ENCODE peak calls at places on chromosomes 11 and 22, in eight cellular contexts. W, V, D, R, S, L, F and G are unnamed samples. For H3K27me3 and H3K4me1, the result is how much of the 10 kb centered on the place peaks cover.

GRCh38 chr11:47918882-47919495 is 61.4 kb upstream of the PTPRJ start:
- DNase-seq in W (no peak), V (no peak), L (no peak), D (no peak), R (peak), F (no peak), S (no peak), G (no peak)

GRCh38 chr11:2769779-2770555 is 70.2 kb upstream of the KCNQ1OT1 start:
- DNase-seq in W (peak), V (no peak), R (no peak), F (peak), D (no peak), L (peak), S (no peak), G (no peak)

GRCh38 chr11:62144641-62145255 is 20.9 kb downstream of the INCENP start:
- DNase-seq in F (peak), D (peak), R (no peak), V (no peak), L (no peak), W (no peak), S (no peak), G (no peak)

GRCh38 chr11:60971520-60971919 is at the start of gene CD6:
- DNase-seq in V (peak), L (no peak), F (no peak), W (no peak), S (no peak), D (no peak), R (no peak), G (no peak)

GRCh38 chr11:98107736-98108135 is 913.0 kb upstream of the CNTN5 start:
- DNase-seq in D (no peak), V (no peak), W (no peak), S (no peak), L (no peak), R (no peak), F (no peak), G (no peak)

GRCh38 chr11:44110231-44110679 is 14.8 kb downstream of the EXT2 start:
- DNase-seq in W (no peak), F (peak), D (peak), L (no peak), S (peak), R (peak), V (peak), G (no peak)

GRCh38 chr11:129316781-129317180 is 58.9 kb upstream of the BARX2 start:
- DNase-seq in W (no peak), L (no peak), R (no peak), D (no peak), F (no peak), S (no peak), V (no peak), G (no peak)

GRCh38 chr11:6746086-6746618 is 25.6 kb downstream of the OR2AG2 start:
- DNase-seq in V (peak), L (no peak), D (no peak), F (no peak), S (no peak), R (no peak), W (no peak), G (no peak)

GRCh38 chr11:727859-728748 is 19.2 kb upstream of the TALDO1 start:
- DNase-seq in R (peak), W (peak), V (peak), L (peak), D (peak), S (peak), F (peak), G (peak)

GRCh38 chr11:43687120-43687791 is 6.7 kb downstream of the HSD17B12 start:
- DNase-seq in W (peak), L (no peak), S (peak), R (peak), V (no peak), D (no peak), F (no peak), G (peak)

GRCh38 chr11:23284626-23285025 is 424.4 kb upstream of the CCDC179 start:
- DNase-seq in L (no peak), S (no peak), F (no peak), R (peak), W (no peak), V (no peak), D (no peak), G (no peak)

GRCh38 chr11:125167954-125168821 is 3.6 kb downstream of the PKNOX2 start:
- DNase-seq in L (peak), V (no peak), W (no peak), F (peak), R (peak), D (no peak), S (no peak), G (no peak)

GRCh38 chr11:62559204-62559603 is 12.6 kb upstream of the AHNAK start:
- DNase-seq in S (no peak), D (no peak), R (no peak), L (no peak), W (no peak), F (no peak), V (no peak), G (no peak)

GRCh38 chr22:49302530-49302929 is 525.1 kb downstream of the BRD1 start:
- DNase-seq in S (no peak), D (peak), V (no peak), F (peak), W (no peak), L (peak), R (no peak), G (no peak)

GRCh38 chr11:134277176-134278001 is 1.2 kb downstream of the GLB1L3 start:
- DNase-seq in L (no peak), S (no peak), W (no peak), V (no peak), F (no peak), D (peak), R (no peak), G (no peak)

GRCh38 chr11:134275534-134276395 is at the start of gene GLB1L3:
- DNase-seq in S (no peak), V (peak), R (no peak), D (peak), F (peak), L (no peak), W (no peak), G (no peak)

GRCh38 chr11:134273317-134273712 is 2.9 kb upstream of the GLB1L3 start:
- DNase-seq in V (no peak), R (no peak), S (no peak), F (no peak), D (no peak), W (no peak), L (no peak), G (no peak)

GRCh38 chr11:134276396-134277175 is 407 bp downstream of the GLB1L3 start:
- DNase-seq in L (no peak), R (no peak), F (no peak), S (no peak), V (no peak), W (no peak), D (peak), G (no peak)

DNA sequence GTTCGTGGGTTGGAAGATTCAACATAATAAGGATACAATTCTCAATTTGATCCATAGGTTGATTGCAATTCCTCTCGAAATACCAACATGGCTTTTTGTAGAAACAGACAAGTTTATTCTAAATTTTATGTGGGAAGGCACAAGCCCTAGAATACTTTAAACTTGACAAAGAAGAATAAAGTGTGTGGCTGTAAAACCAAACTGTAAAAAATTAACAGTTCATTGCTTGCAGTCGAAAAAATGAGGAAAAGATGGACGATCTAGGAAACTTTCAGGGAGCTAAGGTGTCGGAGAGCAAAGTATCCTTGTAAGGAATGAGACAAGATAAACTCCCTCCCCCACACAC is 1.0 kb upstream of the GLB1L3 start:
- DNase-seq in L (no peak), W (no peak), F (no peak), V (no peak), R (no peak), S (no peak), D (no peak), G (no peak)
- H3K27me3 ChIP-seq in L (under half), W (under half), F (under half), V (under half), R (half or more), S (half or more), D (under half), G (under half)

DNA sequence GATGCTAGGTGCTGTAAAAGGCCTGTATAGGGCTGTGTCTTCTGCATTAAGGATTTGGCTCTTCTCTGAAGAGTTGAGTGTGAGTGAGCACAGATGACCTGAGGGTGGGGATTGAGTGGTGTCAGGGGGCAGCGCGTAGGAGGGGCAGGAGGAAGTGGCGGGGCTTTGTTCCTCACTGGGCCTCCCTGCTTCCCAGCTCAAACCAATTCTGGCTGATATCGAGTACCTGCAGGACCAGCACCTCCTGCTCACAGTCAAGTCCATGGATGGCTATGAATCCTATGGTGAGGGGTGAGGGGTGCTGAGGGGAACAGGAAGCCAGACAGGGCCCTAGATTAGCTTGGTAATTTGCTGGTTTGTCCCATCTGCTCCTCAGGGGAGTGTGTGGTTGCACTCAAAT is 9.1 kb downstream of the PHOX2A start:
- DNase-seq in F (no peak), S (no peak), L (no peak), R (no peak), W (no peak), D (peak), V (no peak), G (no peak)
- H3K4me1 ChIP-seq in F (under half), S (under half), L (under half), R (under half), W (under half), D (under half), V (under half), G (under half)

GRCh38 chr22:42918500-42918899 is 61.4 kb upstream of the ARFGAP3 start:
- DNase-seq in D (no peak), V (no peak), R (no peak), L (no peak), F (no peak), S (no peak), W (no peak), G (no peak)
- H3K27ac ChIP-seq in D (no peak), V (no peak), R (no peak), L (no peak), F (no peak), S (peak), W (no peak), G (no peak)

DNA sequence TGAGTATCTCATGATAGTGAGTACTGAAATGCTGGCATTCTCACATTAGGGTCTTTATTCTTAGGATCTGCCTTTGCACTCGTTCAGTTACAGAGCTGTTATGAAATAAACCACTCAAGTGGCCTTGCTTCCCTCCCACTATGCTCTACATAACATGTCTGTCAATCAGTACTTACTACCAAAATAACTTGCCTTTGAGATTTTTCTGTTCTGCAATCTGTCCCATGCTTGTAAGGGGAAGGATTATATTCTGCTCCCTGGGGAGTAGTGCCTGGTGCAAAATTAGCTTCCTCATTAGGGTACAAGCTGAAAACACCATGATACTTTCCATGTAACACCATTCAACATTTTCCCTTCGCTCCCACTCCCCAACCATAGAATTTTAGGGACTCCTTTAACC is 1.9 kb upstream of the GRAP2 start:
- DNase-seq in V (no peak), R (no peak), W (no peak), F (no peak), S (no peak), D (no peak), L (no peak), G (no peak)
- H3K27me3 ChIP-seq in V (under half), R (under half), W (under half), F (under half), S (under half), D (under half), L (under half), G (under half)

GRCh38 chr11:8356731-8357504 is 93.2 kb upstream of the LMO1 start:
- DNase-seq in L (peak), S (no peak), D (no peak), F (no peak), R (no peak), V (no peak), W (peak), G (peak)
- H3K4me1 ChIP-seq in L (under half), S (under half), D (under half), F (under half), R (under half), V (under half), W (under half), G (under half)

GRCh38 chr22:31084811-31085492 is 3.8 kb downstream of the SMTN start:
- DNase-seq in D (peak), V (peak), W (peak), R (peak), S (peak), F (peak), L (peak), G (peak)
- H3K27ac ChIP-seq in D (no peak), V (peak), W (peak), R (peak), S (peak), F (peak), L (peak), G (peak)

DNA sequence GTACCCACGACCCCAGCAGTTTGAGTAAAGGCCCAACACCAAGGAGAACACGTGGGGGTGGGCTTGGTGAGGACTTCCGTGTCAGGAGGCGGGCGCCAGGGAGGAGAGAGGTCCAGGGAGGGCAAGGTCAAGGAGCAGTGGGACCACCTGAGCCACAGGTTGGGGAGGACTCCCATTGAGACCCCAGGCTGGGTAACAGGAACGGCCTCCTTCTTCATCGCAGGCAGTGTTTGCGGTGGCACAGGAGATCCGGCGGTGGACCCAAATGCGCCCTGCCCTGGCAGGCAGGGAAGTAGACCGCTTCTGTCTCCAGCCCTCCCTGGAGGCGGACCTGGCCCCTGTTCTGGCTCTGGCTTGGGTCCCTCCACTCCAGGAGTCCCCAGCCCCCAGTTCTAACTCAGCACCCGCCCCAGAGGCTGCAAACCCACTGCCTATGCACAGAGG is 5.9 kb upstream of the TBX1 start:
- DNase-seq in W (no peak), D (peak), R (no peak), V (no peak), F (no peak), L (no peak), S (no peak), G (no peak)
- H3K27me3 ChIP-seq in W (under half), D (half or more), R (half or more), V (half or more), F (under half), L (under half), S (under half), G (under half)

GRCh38 chr11:65552413-65552951 is 5.7 kb downstream of the LTBP3 start:
- DNase-seq in S (no peak), D (no peak), F (no peak), L (peak), W (no peak), V (no peak), R (no peak), G (no peak)

GRCh38 chr11:65555693-65556231 is 2.4 kb downstream of the LTBP3 start:
- DNase-seq in D (no peak), F (peak), L (no peak), S (peak), V (no peak), R (peak), W (no peak), G (peak)

GRCh38 chr11:65553301-65554001 is 4.7 kb downstream of the LTBP3 start:
- DNase-seq in R (no peak), S (no peak), D (peak), V (peak), L (peak), F (no peak), W (no peak), G (no peak)

GRCh38 chr11:65554842-65555395 is 3.2 kb downstream of the LTBP3 start:
- DNase-seq in D (no peak), S (no peak), F (no peak), L (no peak), V (no peak), W (no peak), R (no peak), G (no peak)

DNA sequence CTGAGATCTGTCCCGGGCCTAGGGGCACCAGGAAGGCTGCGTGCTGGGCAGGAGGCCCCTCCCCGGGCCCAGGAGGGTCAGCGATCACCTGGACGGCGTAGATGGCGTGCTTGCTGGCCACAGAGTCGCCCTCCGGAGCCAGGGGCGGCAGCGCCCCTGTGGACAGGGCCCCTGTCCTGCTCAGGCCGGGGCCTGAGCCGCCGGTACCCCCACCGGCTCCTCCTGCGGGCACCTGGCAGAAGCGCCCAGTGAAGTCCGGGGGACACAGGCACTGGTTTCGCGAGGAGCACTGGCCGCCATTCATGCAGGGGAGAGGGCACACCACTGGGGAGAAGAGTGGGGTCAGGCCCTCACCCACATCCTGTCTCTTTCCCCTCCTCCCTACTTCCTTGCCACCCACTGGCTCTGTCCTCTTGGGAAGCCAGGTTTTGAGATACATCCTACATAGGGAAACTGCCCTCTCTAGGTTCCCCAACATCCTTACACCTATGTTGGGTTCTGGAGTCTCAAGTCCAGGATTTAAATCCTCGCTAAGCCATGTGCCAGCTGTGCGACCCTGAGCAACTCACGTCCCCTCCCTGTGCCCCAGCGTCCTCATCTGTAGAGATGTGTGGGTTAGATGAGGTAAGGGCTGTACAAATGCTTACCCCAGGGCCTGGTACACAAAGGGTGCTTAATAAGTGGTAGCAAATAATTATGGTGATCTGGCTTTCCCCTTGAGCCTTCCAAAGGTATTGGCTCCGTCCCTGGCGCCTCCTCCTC is 3.9 kb downstream of the LTBP3 start:
- DNase-seq in W (no peak), D (no peak), F (no peak), S (no peak), V (no peak), L (no peak), R (no peak), G (no peak)
- H3K4me1 ChIP-seq in W (under half), D (under half), F (half or more), S (under half), V (half or more), L (under half), R (under half), G (under half)

DNA sequence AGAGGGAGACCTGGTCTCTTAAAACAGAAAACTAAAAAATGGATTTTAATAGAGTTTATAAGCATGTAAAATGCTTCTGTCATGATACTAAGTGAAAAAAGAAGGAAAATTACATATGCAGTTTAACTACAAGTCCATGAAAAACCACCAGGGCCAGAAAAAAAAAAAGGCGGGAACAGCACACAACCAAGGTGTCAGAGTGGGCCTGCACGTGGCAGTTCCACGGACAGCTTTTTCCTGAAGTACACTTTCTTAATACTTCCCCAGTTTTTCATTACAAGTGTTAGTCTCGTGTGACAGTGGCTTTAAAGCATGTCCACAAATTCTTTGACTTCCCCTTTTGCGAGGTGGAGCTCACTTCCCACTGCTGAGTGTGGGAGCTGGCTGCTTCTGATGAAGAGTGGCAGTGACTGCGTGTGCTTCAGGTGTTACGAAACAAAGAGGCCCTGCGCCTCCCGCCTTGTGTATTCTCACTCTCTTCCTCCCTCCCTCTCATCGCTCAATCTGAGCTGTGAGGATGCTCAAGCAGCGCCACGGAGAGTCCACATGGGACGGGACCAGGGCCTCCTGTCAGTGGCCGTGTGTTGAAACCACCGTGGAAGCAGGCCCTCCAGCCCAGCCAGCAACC is 16.4 kb downstream of the PPM1F start:
- DNase-seq in D (no peak), S (peak), V (no peak), F (no peak), L (no peak), R (peak), W (no peak), G (peak)
- H3K27ac ChIP-seq in D (no peak), S (peak), V (peak), F (no peak), L (no peak), R (peak), W (peak), G (peak)

GRCh38 chr11:11894486-11894885 is 52.7 kb downstream of the USP47 start:
- DNase-seq in L (no peak), V (no peak), W (no peak), F (no peak), R (peak), D (no peak), S (no peak), G (no peak)
- H3K27me3 ChIP-seq in L (under half), V (under half), W (under half), F (under half), R (under half), D (under half), S (under half), G (under half)